ENCODE peak calls at places on chromosomes 16 and 17, in ten cellular contexts. H, J, Z, X, R, M, Y, F, I and U are unnamed samples.

GRCh38 chr17:419073-419735 is 66.6 kb upstream of the RPH3AL start:
- DNase-seq in F (peak), I (no peak), R (peak), J (no peak), X (no peak), Y (no peak), H (no peak), M (no peak), Z (no peak), U (no peak)

GRCh38 chr17:2243953-2244352 is 59.6 kb downstream of the SMG6 start:
- DNase-seq in M (no peak), R (no peak), F (no peak), Z (no peak), Y (no peak), J (no peak), X (no peak), H (no peak), I (no peak), U (no peak)

GRCh38 chr16:8996891-8997290 is 33.2 kb upstream of the USP7 start:
- DNase-seq in R (no peak), Z (no peak), I (no peak), J (no peak), M (no peak), X (no peak), H (no peak), F (no peak), Y (no peak), U (no peak)

GRCh38 chr17:48970224-48970623 is 1.8 kb upstream of the GIP start:
- DNase-seq in X (no peak), M (no peak), J (no peak), Y (no peak), R (peak), I (no peak), F (no peak), Z (no peak), H (no peak), U (peak)

GRCh38 chr16:2297506-2297860 is 29.6 kb upstream of the RNPS1 start:
- DNase-seq in I (no peak), M (no peak), H (no peak), X (no peak), R (no peak), Z (no peak), Y (no peak), J (no peak), F (no peak), U (no peak)

GRCh38 chr16:85853641-85854545 is 45.1 kb upstream of the IRF8 start:
- DNase-seq in H (no peak), X (no peak), R (no peak), J (no peak), M (no peak), I (no peak), Y (no peak), Z (no peak), F (no peak), U (no peak)

GRCh38 chr16:88920618-88921602 is 54.5 kb upstream of the PABPN1L start:
- DNase-seq in R (peak), M (peak), X (no peak), I (peak), J (peak), F (no peak), H (peak), Z (peak), Y (no peak), U (no peak)

GRCh38 chr16:27154573-27155521 is 48.5 kb upstream of the KDM8 start:
- DNase-seq in M (peak), J (peak), F (peak), R (peak), H (peak), I (peak), Z (peak), X (peak), Y (no peak), U (peak)

GRCh38 chr16:11060856-11061255 is 116.5 kb downstream of the CLEC16A start:
- DNase-seq in I (no peak), J (no peak), M (no peak), X (no peak), R (no peak), H (no peak), Y (no peak), Z (no peak), F (no peak), U (no peak)

GRCh38 chr17:44546711-44547606 is 10.3 kb upstream of the FZD2 start:
- DNase-seq in H (no peak), R (no peak), X (peak), Y (no peak), I (no peak), Z (peak), F (no peak), M (no peak), J (no peak), U (no peak)

GRCh38 chr17:76740329-76741118 is 2.6 kb downstream of the MFSD11 start:
- DNase-seq in I (no peak), Y (no peak), Z (no peak), F (no peak), H (no peak), J (no peak), R (no peak), X (no peak), M (peak), U (no peak)

GRCh38 chr17:75457047-75457654 is 716 bp downstream of the TMEM94 start:
- DNase-seq in M (peak), X (no peak), Y (no peak), I (no peak), H (no peak), J (no peak), R (peak), Z (peak), F (peak), U (peak)

GRCh38 chr17:69609495-69610315 is 195.2 kb downstream of the MAP2K6 start:
- DNase-seq in Z (no peak), F (peak), Y (no peak), X (peak), H (no peak), M (no peak), R (peak), I (no peak), J (no peak), U (peak)

GRCh38 chr16:53775821-53776431 is 72.0 kb downstream of the FTO start:
- DNase-seq in F (peak), Z (peak), X (peak), R (peak), Y (no peak), I (peak), H (peak), J (no peak), M (peak), U (no peak)

GRCh38 chr17:37701424-37702020 is 43.3 kb downstream of the HNF1B start:
- DNase-seq in R (no peak), H (peak), I (no peak), F (peak), J (no peak), M (no peak), Y (no peak), X (no peak), Z (no peak), U (peak)

GRCh38 chr17:44219126-44219635 is 294 bp downstream of the UBTF start:
- DNase-seq in J (peak), F (peak), X (no peak), H (peak), Z (peak), Y (no peak), M (peak), R (peak), I (no peak), U (no peak)

GRCh38 chr17:78899361-78900260 is 3.4 kb downstream of the CEP295NL start:
- DNase-seq in F (peak), Y (no peak), Z (no peak), X (no peak), R (peak), M (peak), I (no peak), J (no peak), H (peak), U (no peak)

GRCh38 chr17:65868881-65869280 is 307.4 kb upstream of the AXIN2 start:
- DNase-seq in X (no peak), R (no peak), Y (no peak), F (no peak), Z (no peak), I (no peak), J (no peak), M (no peak), H (no peak), U (no peak)
- H3K4me3 ChIP-seq in X (no peak), R (no peak), Y (no peak), F (no peak), Z (no peak), I (no peak), J (no peak), M (no peak), H (no peak), U (no peak)

GRCh38 chr17:8153957-8154607 is 1.9 kb upstream of the PER1 start:
- DNase-seq in Z (peak), I (peak), R (peak), F (peak), M (peak), X (peak), H (peak), J (peak), Y (peak), U (peak)

GRCh38 chr17:8154608-8155152 is 2.5 kb upstream of the PER1 start:
- DNase-seq in X (no peak), R (no peak), F (no peak), H (no peak), M (no peak), Y (no peak), J (no peak), Z (no peak), I (no peak), U (no peak)

GRCh38 chr17:8155341-8156173 is 3.4 kb upstream of the PER1 start:
- DNase-seq in Z (no peak), R (peak), I (no peak), H (no peak), Y (no peak), F (no peak), X (no peak), J (no peak), M (peak), U (no peak)

GRCh38 chr17:8158267-8159031 is 4.3 kb downstream of the VAMP2 start:
- DNase-seq in X (peak), I (peak), F (peak), M (peak), Y (peak), R (peak), Z (peak), J (peak), H (peak), U (peak)

GRCh38 chr17:8156174-8156992 is 4.2 kb upstream of the PER1 start:
- DNase-seq in R (peak), X (peak), J (peak), F (peak), Y (peak), H (peak), M (peak), I (peak), Z (peak), U (peak)
- TF ChIP-seq CTCF in R (no peak), X (peak), J (no peak), F (no peak), Y (no peak), H (no peak), M (no peak), I (no peak), Z (no peak), U (no peak)

DNA sequence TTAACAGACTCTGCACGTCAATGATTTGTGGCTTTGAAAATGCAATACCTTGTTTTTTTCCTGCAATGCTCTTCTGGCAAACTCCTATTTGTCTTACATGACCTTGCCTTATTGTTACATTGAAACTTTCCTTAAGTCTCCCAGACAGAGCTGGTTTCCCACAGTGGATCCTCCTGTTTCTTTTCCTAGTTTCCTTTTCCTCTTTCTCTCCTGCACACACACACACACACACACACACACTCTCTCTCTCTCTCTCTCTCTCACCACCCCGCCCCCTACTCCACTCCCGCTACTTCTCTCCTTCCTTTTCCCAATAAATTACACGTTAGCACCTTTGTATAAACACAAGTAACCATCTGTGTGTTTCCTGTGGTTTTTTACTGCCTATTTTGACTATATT is 2.3 kb downstream of the ORC6 start:
- DNase-seq in R (peak), I (no peak), F (no peak), X (no peak), Z (no peak), M (no peak), Y (no peak), J (no peak), H (no peak), U (no peak)
- H3K4me3 ChIP-seq in R (no peak), I (peak), F (no peak), X (peak), Z (no peak), M (no peak), Y (no peak), J (no peak), H (no peak), U (no peak)

DNA sequence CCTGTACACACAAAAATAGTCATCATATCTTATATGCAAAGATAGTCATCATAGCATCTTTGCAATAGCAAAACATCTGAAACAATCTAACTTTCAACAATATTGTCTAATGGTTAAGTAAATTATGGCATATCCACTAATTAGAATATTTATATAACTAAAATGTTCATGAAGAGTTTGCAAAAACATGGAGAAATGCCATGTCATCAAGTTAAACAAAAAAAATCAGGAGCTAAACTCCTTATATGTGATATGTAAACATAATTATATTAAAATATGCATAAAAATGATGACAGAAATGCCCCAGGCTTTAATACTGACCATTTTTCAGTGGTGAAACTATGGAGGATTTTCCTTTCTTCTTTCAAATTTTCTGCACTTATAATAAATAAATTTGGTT is 22.3 kb upstream of the XYLT1 start:
- DNase-seq in H (no peak), J (no peak), Z (no peak), Y (no peak), I (no peak), F (no peak), R (no peak), X (no peak), M (no peak), U (no peak)
- TF ChIP-seq CTCF in H (no peak), J (no peak), Z (no peak), Y (no peak), I (no peak), F (no peak), R (no peak), X (no peak), M (no peak), U (no peak)

GRCh38 chr17:34357398-34357797 is 1.1 kb downstream of the CCL13 start:
- DNase-seq in Z (no peak), H (no peak), Y (no peak), F (peak), R (no peak), I (no peak), X (no peak), J (no peak), M (no peak), U (no peak)

GRCh38 chr17:34363183-34363661 is at the start of gene CCL1:
- DNase-seq in I (no peak), Z (no peak), X (no peak), M (no peak), F (no peak), R (no peak), J (no peak), H (no peak), Y (no peak), U (no peak)

GRCh38 chr17:34358631-34359030 is 2.4 kb downstream of the CCL13 start:
- DNase-seq in Z (no peak), H (no peak), I (no peak), Y (no peak), R (no peak), X (no peak), F (no peak), J (no peak), M (no peak), U (no peak)

GRCh38 chr17:34361478-34362061 is 1.5 kb downstream of the CCL1 start:
- DNase-seq in M (peak), R (peak), Z (peak), X (peak), H (peak), Y (peak), J (peak), F (peak), I (peak), U (peak)

GRCh38 chr17:34360571-34360970 is 2.5 kb downstream of the CCL1 start:
- DNase-seq in Z (no peak), Y (no peak), I (no peak), M (no peak), F (no peak), X (no peak), H (no peak), R (no peak), J (no peak), U (no peak)
- H3K4me3 ChIP-seq in Z (no peak), Y (no peak), I (no peak), M (no peak), F (no peak), X (no peak), H (no peak), R (no peak), J (no peak), U (no peak)

GRCh38 chr16:23807028-23807427 is 28.8 kb upstream of the PRKCB start:
- DNase-seq in Z (no peak), H (peak), M (no peak), R (no peak), J (no peak), F (no peak), X (no peak), I (no peak), Y (no peak), U (no peak)

GRCh38 chr16:23796941-23797340 is 38.8 kb upstream of the PRKCB start:
- DNase-seq in Z (no peak), Y (no peak), H (no peak), J (no peak), F (no peak), X (no peak), I (no peak), M (no peak), R (no peak), U (no peak)

GRCh38 chr16:23803591-23804123 is 32.1 kb upstream of the PRKCB start:
- DNase-seq in J (no peak), X (peak), Y (no peak), M (peak), F (peak), H (peak), Z (peak), R (peak), I (no peak), U (peak)

DNA sequence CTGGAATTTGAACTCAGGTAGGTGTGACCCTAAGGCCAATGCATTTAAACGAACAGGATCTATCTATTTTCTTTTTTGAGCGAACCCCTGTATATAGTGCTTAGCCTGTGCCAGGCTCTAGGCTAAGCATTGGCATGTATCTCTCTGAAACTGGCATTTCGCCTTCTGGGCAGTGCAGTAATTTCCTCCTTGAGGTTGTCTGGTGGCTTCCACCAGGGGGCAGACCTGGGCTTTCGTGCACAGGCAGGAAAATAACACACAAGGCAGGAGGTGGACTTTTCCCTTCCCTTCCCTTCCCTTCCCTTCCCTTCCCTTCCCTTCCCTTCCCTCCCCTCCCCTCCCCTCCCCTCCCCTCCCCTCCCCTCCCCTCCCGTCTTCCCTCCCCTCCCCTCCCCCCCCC is 34.4 kb upstream of the PRKCB start:
- DNase-seq in H (peak), R (peak), Y (no peak), M (peak), Z (peak), F (peak), J (peak), X (peak), I (peak), U (peak)
- TF ChIP-seq CTCF in H (peak), R (peak), Y (peak), M (peak), Z (peak), F (peak), J (peak), X (peak), I (peak), U (peak)

GRCh38 chr16:28259091-28259780 is 33.1 kb upstream of the SBK1 start:
- DNase-seq in Z (no peak), H (no peak), J (no peak), M (no peak), Y (no peak), R (no peak), X (no peak), I (no peak), F (no peak), U (no peak)
- H3K4me3 ChIP-seq in Z (no peak), H (no peak), J (no peak), M (peak), Y (peak), R (no peak), X (no peak), I (no peak), F (no peak), U (no peak)

GRCh38 chr16:77951788-77952187 is 70.6 kb upstream of the CLEC3A start:
- DNase-seq in X (no peak), J (no peak), H (no peak), R (peak), I (no peak), M (no peak), Y (no peak), Z (no peak), F (peak), U (peak)
- TF ChIP-seq CTCF in X (peak), J (no peak), H (no peak), R (peak), I (no peak), M (peak), Y (peak), Z (peak), F (peak), U (peak)